ENCODE peak calls at places on chromosomes 16 and 17, in seven cellular contexts. O is brain microvascular endothelial cell; V is endodermal cell; W is CD8-positive, alpha-beta T cell; K is left ventricle myocardium inferior; G is sigmoid colon; S is lower lobe of right lung. U is an unnamed sample.
A peak's percentile ranks its signal among the peaks of the same experiment; 100 is the strongest.

GRCh38 chr17:34364741-34365140 is 1.7 kb upstream of the CCL1 start:
- DNase-seq in O (no peak), K (no peak), V (peak; percentile 24), W (no peak), G (no peak), S (no peak), U (no peak)

GRCh38 chr17:67443931-67444597 is 67.0 kb downstream of the PITPNC1 start:
- DNase-seq in W (no peak), O (no peak), V (no peak), K (no peak), G (peak; percentile 80), S (no peak), U (no peak)

GRCh38 chr17:60077672-60078519 is 825 bp downstream of the HEATR6 start:
- DNase-seq in S (no peak), K (no peak), O (no peak), W (no peak), G (no peak), V (no peak), U (no peak)

GRCh38 chr17:7883781-7884386 is 4.7 kb upstream of the CHD3 start:
- DNase-seq in G (no peak), W (peak; percentile 23), S (no peak), O (no peak), V (peak; percentile 20), K (no peak), U (no peak)

GRCh38 chr17:34110315-34110714 is 144.8 kb upstream of the CCL2 start:
- DNase-seq in S (no peak), O (no peak), V (peak; percentile 86), G (no peak), W (no peak), K (no peak), U (no peak)

GRCh38 chr17:8935194-8935593 is 30.3 kb downstream of the PIK3R5 start:
- DNase-seq in S (peak; percentile 78), G (no peak), O (no peak), K (no peak), W (peak; percentile 58), V (no peak), U (no peak)

GRCh38 chr16:58393138-58393504 is 850 bp downstream of the GINS3 start:
- DNase-seq in W (no peak), K (no peak), S (no peak), O (no peak), G (no peak), V (no peak), U (no peak)

GRCh38 chr16:23433261-23433920 is 19.6 kb downstream of the COG7 start:
- DNase-seq in W (no peak), S (peak; percentile 53), G (no peak), K (no peak), V (no peak), O (no peak), U (no peak)

DNA sequence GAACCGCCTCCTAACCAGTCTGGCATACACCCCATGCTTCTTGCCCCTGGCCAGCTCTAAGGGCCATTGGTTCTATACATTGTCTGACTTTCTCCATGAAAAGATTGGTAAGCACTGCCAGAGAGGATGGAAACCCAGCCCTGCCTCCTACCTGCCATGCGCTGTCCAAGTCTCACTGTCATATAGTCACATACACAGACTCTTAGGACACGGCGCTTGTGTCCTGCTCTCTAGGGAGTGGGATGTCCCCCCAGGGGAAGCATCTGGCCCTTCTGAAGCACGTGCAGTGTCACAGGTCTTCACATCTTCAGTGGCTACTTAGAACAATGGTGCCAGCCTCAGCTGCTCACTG is 38.7 kb downstream of the MYO18A start:
- DNase-seq in S (no peak), G (no peak), O (no peak), K (no peak), V (no peak), W (no peak), U (no peak)
- H3K27ac ChIP-seq in S (peak overlapping the region; percentile 76), G (peak overlapping the region; percentile 80), O (no peak overlapping the region), K (peak overlapping the region; percentile 93), V (peak overlapping the region; percentile 94), W (peak overlapping the region; percentile 54), U (peak overlapping the region; percentile 88)

GRCh38 chr17:1697681-1698080 is 12.5 kb downstream of the TLCD2 start:
- DNase-seq in S (peak; percentile 64), O (no peak), W (no peak), V (no peak), K (no peak), G (no peak), U (no peak)
- TF ChIP-seq CTCF in S (no peak), O (no peak), W (no peak), V (no peak), K (no peak), G (no peak), U (no peak)

DNA sequence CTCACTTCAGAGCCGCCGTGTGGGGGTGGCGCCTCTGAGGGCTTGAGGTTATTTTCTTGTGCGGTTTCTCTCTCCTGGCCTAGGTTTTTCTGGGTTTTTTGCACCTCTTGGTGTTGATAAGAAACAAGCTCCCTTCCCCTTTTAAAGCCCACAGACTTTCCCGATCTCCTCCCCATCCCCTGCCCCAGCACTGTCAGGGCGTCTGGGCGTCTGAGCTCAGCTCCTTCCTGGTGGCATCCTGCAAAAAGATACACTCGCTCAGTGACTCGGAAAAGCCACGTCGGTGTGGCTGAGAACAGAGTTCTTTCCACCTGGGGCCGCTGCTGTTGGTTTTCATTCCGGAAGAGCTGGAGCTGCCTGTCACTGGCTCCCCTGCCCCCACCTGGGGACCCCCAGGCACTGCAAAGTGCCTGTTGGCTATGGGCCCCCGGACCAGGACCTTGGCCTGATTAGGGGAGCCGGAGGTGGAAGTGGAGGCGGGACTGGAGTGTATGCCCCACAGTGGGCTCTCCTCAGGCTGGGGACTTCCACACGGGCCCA is 14.5 kb downstream of the BAIAP2 start:
- DNase-seq in S (no peak), G (no peak), W (peak; percentile 18), K (no peak), O (no peak), V (no peak), U (no peak)
- H3K27ac ChIP-seq in S (peak overlapping the region; percentile 89), G (peak overlapping the region; percentile 40), W (no peak overlapping the region), K (peak overlapping the region; percentile 55), O (no peak overlapping the region), V (no peak overlapping the region), U (peak overlapping the region; percentile 2)

GRCh38 chr16:89193576-89194293 is 6.6 kb downstream of the SLC22A31 start:
- DNase-seq in G (no peak), W (no peak), S (peak; percentile 56), O (no peak), V (peak; percentile 65), K (no peak), U (no peak)
- TF ChIP-seq CTCF in G (no peak), W (no peak), S (no peak), O (no peak), V (peak; percentile 40), K (no peak), U (no peak)

GRCh38 chr16:11411059-11411550 is 65.8 kb downstream of the RMI2 start:
- DNase-seq in V (peak; percentile 31), S (no peak), G (no peak), W (no peak), O (no peak), K (no peak), U (no peak)

GRCh38 chr16:11408261-11408660 is 63.0 kb downstream of the RMI2 start:
- DNase-seq in V (no peak), W (no peak), S (no peak), K (no peak), O (no peak), G (no peak), U (no peak)

GRCh38 chr16:11407047-11407982 is 62.1 kb downstream of the RMI2 start:
- DNase-seq in W (peak; percentile 71), G (peak; percentile 82), O (peak; percentile 76), V (peak; percentile 93), K (no peak), S (no peak), U (no peak)

GRCh38 chr16:11410382-11411058 is 65.3 kb downstream of the RMI2 start:
- DNase-seq in V (no peak), S (no peak), O (no peak), G (no peak), W (no peak), K (no peak), U (no peak)

DNA sequence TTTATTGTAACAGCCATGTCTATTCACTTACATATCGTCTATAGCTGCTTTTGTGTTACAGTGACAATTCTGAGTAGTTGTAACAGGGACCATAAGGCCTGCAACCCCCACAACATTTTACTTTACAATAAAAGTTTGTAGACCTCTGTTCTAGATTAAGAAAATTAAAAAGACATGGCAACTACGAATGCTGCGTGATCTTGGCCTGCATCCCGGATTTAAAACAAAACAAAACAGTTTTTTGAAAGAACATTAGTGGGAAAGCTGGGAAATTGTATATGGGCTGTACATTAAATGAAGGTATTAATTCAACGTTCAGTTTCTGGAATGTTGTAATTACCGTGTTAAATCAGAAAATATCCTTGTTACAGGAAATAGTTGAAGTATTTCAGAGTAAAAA is 64.1 kb downstream of the RMI2 start:
- DNase-seq in W (no peak), O (no peak), G (no peak), K (no peak), V (no peak), S (no peak), U (no peak)
- H3K27ac ChIP-seq in W (no peak overlapping the region), O (no peak overlapping the region), G (no peak overlapping the region), K (no peak overlapping the region), V (no peak overlapping the region), S (no peak overlapping the region), U (no peak overlapping the region)

DNA sequence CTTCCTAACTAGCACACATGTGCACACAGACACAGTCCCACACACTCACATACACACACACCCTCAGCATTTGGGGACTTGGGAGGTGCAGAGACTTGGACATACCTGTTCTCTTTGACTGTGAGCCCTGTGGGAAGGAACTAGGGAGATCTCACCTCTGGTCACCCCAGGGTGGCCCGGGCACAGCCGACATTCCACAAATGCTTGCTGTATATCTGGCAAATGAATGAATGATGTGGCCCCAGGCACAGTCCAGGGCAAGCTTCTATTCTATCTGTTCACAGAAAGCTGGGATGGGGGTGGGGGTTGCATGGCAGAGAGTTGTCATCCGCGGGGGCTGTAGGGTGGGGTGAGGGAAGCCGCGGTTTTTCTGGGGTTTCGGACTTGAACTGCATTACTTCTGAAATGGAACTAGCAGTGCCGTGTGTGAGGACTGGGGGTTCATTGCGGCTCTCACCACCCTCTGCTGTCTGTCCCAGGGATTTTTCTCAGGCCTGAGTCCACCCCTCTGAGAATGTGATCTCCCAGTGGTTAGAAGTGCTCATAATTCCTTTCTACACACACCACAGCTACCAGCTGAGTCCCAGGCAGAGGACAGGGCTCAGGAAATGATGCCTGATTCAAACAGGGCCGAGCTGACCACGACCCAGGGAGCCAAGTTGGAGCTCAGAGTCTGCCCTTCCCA is 3.3 kb upstream of the RIPOR1 start:
- DNase-seq in K (no peak), O (no peak), G (no peak), V (no peak), W (no peak), S (no peak), U (no peak)
- TF ChIP-seq CTCF in K (no peak), O (peak; percentile 45), G (no peak), V (peak; percentile 34), W (no peak), S (no peak), U (no peak)